ENCODE peak calls at places on chromosomes 6 and 20, in four cellular contexts. Q is K562, M is H1, O is GM12878. W is an unnamed sample.

GRCh38 chr6:105759946-105760345 is 326.2 kb upstream of the PRDM1 start:
- DNase-seq in Q (no peak), M (no peak), O (no peak), W (no peak)

GRCh38 chr6:165231581-165232276 is 77.7 kb downstream of the C6orf118 start:
- DNase-seq in M (no peak), Q (no peak), O (no peak), W (no peak)

GRCh38 chr6:42086046-42086664 is 35.8 kb downstream of the TAF8 start:
- DNase-seq in O (no peak), M (no peak), Q (peak; percentile 68), W (no peak)

GRCh38 chr6:148825492-148825891 is 78.7 kb downstream of the UST start:
- DNase-seq in O (no peak), Q (no peak), M (no peak), W (no peak)

GRCh38 chr20:10618611-10619245 is 55.1 kb downstream of the JAG1 start:
- DNase-seq in O (no peak), Q (no peak), M (no peak), W (no peak)

GRCh38 chr6:145887969-145888368 is 73.4 kb upstream of the FBXO30 start:
- DNase-seq in M (no peak), Q (no peak), O (no peak), W (no peak)

GRCh38 chr6:80767808-80768207 is 661.3 kb downstream of the BCKDHB start:
- DNase-seq in O (no peak), M (no peak), Q (no peak), W (no peak)

GRCh38 chr6:77462359-77463307 is 658 bp downstream of the HTR1B start:
- DNase-seq in Q (no peak), M (peak; percentile 77), O (no peak), W (no peak)

GRCh38 chr6:43436577-43437282 is 9.4 kb downstream of the ABCC10 start:
- DNase-seq in M (no peak), Q (no peak), O (no peak), W (peak; percentile 97)

GRCh38 chr20:49272654-49273053 is 5.2 kb downstream of the ZNFX1 start:
- DNase-seq in M (no peak), O (no peak), Q (no peak), W (no peak)

GRCh38 chr6:52925919-52926792 is 16.7 kb upstream of the GSTA3 start:
- DNase-seq in O (no peak), M (no peak), Q (no peak), W (no peak)

GRCh38 chr6:169140986-169141495 is 112.6 kb downstream of the THBS2 start:
- DNase-seq in O (no peak), Q (no peak), M (no peak), W (no peak)

GRCh38 chr6:52253494-52253893 is 9.2 kb upstream of the IL17F start:
- DNase-seq in O (no peak), Q (no peak), M (no peak), W (no peak)

GRCh38 chr20:19975436-19975799 is 41.7 kb upstream of the NAA20 start:
- DNase-seq in Q (no peak), M (peak; percentile 37), O (no peak), W (no peak)

GRCh38 chr6:107655245-107655644 is 165.3 kb downstream of the SOBP start:
- DNase-seq in M (no peak), Q (no peak), O (no peak), W (no peak)

GRCh38 chr6:44926556-44926955 is 401.6 kb upstream of the RUNX2 start:
- DNase-seq in M (no peak), O (no peak), Q (no peak), W (no peak)

GRCh38 chr6:108361312-108361932 is 66.6 kb downstream of the AFG1L start:
- DNase-seq in O (no peak), Q (peak; percentile 40), M (no peak), W (no peak)

GRCh38 chr6:17957488-17957887 is 29.9 kb downstream of the KIF13A start:
- DNase-seq in M (no peak), O (peak; percentile 3), Q (no peak), W (no peak)

GRCh38 chr6:161828355-161828754 is 554.5 kb upstream of the AGPAT4 start:
- DNase-seq in O (no peak), M (no peak), Q (no peak), W (no peak)

GRCh38 chr20:50303573-50304500 is 113.2 kb downstream of the CEBPB start:
- DNase-seq in Q (peak; percentile 56), M (no peak), O (no peak), W (peak; percentile 89)

GRCh38 chr6:63740709-63741108 is 105.1 kb downstream of the PHF3 start:
- DNase-seq in O (no peak), M (no peak), Q (no peak), W (no peak)

DNA sequence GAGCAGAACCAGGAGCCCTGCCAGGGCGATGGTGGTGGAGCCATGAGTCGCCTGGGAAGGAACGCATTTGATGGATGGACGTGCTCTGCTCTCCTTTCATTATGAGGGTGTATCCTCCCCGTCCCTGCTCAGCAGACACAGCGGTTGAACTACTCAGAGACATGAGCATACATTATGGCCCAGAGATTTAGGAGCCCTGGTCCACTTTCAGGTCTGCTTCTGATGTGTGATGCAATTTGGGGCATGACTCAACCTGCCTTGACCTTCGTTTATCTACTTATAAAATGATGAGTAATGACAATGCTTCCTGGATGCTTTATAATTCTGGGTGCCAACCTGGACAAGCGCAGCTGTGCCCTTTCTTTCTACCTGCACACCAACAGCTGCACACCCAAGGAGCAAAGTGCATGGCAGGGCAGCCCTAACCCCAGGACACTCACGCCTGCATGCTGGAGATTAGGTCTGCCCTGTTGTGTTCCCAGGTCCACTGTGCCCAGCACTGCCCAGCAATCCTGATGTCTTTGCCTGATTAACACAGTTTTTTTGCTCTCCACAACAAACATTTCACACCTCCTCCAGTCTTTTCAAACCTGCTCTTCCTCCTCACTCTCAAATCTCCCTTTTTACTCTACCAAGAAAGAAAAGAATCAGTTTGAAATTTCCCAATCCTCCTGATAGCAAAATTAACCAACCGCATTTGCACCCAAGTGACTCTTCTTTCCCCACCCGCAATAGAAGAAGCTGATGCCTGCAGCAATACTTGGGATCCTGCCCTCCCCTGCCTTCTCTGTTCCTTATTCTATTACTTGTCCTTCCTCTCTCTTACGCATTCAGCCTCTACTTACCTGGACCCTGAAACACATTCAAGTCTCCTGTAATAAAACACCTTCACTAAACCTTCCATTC is 81.2 kb downstream of the EZR start:
- DNase-seq in O (no peak), M (no peak), Q (no peak), W (no peak)
- TF ChIP-seq BRCA1 in O (no peak), M (no peak), Q (no peak), W (no peak)

DNA sequence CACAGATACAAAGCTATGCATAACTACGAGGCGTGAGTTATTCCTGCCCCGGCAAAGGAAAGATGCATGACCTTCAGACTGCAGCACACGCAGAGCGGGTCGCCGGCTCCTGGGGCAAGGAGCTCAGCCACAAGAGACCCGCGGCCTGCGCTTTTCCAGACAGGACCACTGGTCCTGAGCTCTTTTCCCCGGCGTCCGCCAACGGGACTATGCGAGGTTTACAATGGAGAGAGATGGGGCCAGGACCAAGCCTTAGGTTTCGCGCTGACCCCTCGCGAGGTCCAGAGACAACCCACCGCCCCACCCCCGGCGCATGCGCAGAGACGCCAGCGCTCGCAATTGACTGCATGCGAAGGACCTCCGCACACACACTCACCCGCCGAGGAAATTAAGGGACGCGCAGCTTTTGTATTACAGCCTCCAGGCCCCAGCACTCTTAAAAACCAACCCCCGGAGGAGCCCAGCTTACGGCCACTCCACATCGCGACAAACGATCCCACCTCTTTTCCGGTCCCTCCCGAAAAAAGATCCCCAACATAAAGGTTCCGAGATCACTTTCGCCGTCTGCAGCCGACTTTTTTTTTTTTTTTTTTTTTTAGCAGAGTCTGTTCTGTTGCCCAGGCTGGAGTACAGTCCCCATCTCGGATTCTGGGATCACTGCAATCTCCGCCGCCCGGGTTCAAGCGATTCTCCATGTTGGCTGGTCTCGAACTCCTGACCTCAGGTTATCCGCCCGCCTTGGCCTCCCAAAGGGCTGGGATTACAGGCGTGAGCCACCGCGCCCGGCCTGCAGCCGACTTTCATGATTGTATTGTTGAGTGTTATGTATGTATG is at the start of gene COQ3:
- DNase-seq in O (peak; percentile 33), M (peak; percentile 94), Q (peak; percentile 92), W (peak; percentile 84)
- TF ChIP-seq BRCA1 in O (peak; percentile 43), M (peak; percentile 78), Q (no peak), W (peak; percentile 28)

GRCh38 chr6:147173675-147174339 is 30.4 kb upstream of the STXBP5 start:
- DNase-seq in Q (no peak), M (no peak), O (no peak), W (no peak)
- TF ChIP-seq BRCA1 in Q (no peak), M (no peak), O (no peak), W (no peak)

GRCh38 chr6:155197947-155198346 is 65.9 kb upstream of the CLDN20 start:
- DNase-seq in Q (no peak), M (no peak), O (no peak), W (no peak)

GRCh38 chr6:155207223-155207622 is 56.6 kb upstream of the CLDN20 start:
- DNase-seq in O (no peak), M (no peak), Q (no peak), W (no peak)

GRCh38 chr6:155196891-155197290 is 66.9 kb upstream of the CLDN20 start:
- DNase-seq in Q (no peak), O (no peak), M (no peak), W (no peak)

GRCh38 chr6:155200012-155200411 is 63.8 kb upstream of the CLDN20 start:
- DNase-seq in O (no peak), M (no peak), Q (no peak), W (no peak)

GRCh38 chr6:155201461-155202226 is 62.2 kb upstream of the CLDN20 start:
- DNase-seq in O (no peak), M (no peak), Q (no peak), W (no peak)
- TF ChIP-seq BRCA1 in O (no peak), M (no peak), Q (no peak), W (no peak)

DNA sequence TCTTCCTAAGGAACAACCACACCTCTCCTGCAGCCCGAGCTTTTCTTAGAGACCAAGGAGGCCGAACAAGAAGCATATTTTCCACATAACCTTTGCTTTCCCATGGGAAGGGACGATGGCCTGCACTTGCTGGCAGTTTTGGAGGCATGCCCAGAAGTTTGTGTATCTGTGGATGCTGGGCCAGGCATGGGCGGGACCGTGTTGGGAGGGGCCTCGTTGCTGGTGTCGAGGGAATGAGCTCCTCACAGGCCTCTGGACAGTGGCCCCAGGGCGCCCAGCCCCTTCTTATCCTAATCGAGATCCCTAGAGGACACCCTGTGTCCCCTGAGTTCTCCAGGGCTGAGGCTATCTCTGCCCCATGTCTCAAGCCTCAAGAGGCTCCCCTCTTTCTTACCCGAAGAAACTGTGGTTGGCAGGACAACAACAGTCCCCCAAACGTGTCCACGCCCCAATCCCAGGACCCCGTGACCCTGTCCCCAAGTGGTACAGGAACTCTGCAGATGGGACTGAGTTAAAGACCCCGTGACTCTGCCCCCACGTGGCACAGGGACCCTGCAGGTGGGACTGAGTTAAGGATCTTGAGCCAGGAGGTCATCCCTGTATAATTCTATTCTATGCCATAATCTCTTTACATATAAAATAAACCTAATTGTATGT is 99.5 kb upstream of the BHLHE23 start:
- DNase-seq in O (no peak), Q (no peak), M (no peak), W (no peak)
- TF ChIP-seq BRCA1 in O (no peak), Q (no peak), M (no peak), W (no peak)

DNA sequence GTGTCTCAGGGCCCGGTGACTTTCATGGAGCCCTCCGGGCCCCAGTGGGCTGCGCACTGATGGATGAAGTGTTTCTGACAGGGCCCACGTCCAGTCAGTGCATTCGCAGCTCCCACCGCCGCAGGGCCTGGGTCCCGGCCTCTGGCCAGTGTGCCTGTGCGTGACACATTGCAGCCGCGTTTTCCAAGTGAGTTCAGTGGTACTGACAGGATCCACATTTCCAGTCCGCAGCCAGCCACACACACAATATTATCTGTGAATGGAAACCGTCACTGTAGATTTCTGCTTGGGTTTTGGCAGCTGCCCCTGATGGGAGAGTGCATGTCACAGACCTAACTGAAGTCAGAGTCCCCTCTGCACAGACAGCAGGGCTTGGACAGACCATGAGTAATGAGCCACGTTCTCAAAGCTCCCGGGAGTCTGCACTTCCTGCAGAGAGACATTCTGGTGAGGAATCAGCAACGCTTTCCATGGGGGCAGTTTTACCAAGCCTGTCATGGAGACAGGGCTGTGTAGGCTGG is 171.4 kb downstream of the MYLK4 start:
- DNase-seq in Q (no peak), M (no peak), O (no peak), W (no peak)
- TF ChIP-seq BRCA1 in Q (no peak), M (no peak), O (no peak), W (no peak)

W was measured in HepG2.